ENCODE peak calls at places on chromosomes 3 and 15, in eight cellular contexts. X is heart left ventricle, U is HepG2, I is cardiac muscle cell, V is uterus, T is sigmoid colon, N is IMR-90, O is pancreas. Y is an unnamed sample. For H3K4me1, the result is how much of the 10 kb centered on the place peaks cover.

GRCh38 chr3:31312400-31312799 is 220.3 kb upstream of the STT3B start:
- DNase-seq in X (no peak), U (no peak), I (no peak), V (no peak), T (no peak), N (no peak), O (no peak), Y (no peak)

GRCh38 chr3:196499807-196500524 is 3.6 kb downstream of the RNF168 start:
- DNase-seq in X (no peak), U (no peak), I (no peak), V (no peak), T (no peak), N (no peak), O (no peak), Y (no peak)

GRCh38 chr3:146845361-146845760 is 240.2 kb upstream of the PLSCR5 start:
- DNase-seq in X (no peak), U (no peak), I (no peak), V (no peak), T (no peak), N (no peak), O (no peak), Y (no peak)

GRCh38 chr3:19149388-19149787 is 1.1 kb downstream of the KCNH8 start:
- DNase-seq in X (no peak), U (no peak), I (peak), V (no peak), T (no peak), N (no peak), O (no peak), Y (no peak)

GRCh38 chr15:39625451-39625850 is 44.6 kb downstream of the THBS1 start:
- DNase-seq in X (no peak), U (no peak), I (no peak), V (no peak), T (no peak), N (no peak), O (no peak), Y (no peak)

GRCh38 chr15:90660195-90660995 is 56.8 kb upstream of the BLM start:
- DNase-seq in X (peak), U (no peak), I (no peak), V (peak), T (peak), N (peak), O (no peak), Y (peak)

GRCh38 chr3:123028233-123028828 is 768 bp upstream of the SEMA5B start:
- DNase-seq in X (peak), U (peak), I (peak), V (peak), T (peak), N (peak), O (no peak), Y (no peak)

GRCh38 chr3:176274161-176274560 is 923.1 kb downstream of the TBL1XR1 start:
- DNase-seq in X (no peak), U (no peak), I (no peak), V (no peak), T (no peak), N (no peak), O (no peak), Y (no peak)

GRCh38 chr15:74786659-74787165 is 4.8 kb downstream of the CSK start:
- DNase-seq in X (peak), U (no peak), I (no peak), V (no peak), T (peak), N (no peak), O (no peak), Y (peak)

GRCh38 chr15:74789171-74789627 is 7.3 kb downstream of the CSK start:
- DNase-seq in X (no peak), U (no peak), I (no peak), V (no peak), T (peak), N (no peak), O (no peak), Y (peak)

GRCh38 chr15:74788716-74789151 is 6.9 kb downstream of the CSK start:
- DNase-seq in X (no peak), U (no peak), I (no peak), V (no peak), T (no peak), N (no peak), O (no peak), Y (peak)

GRCh38 chr15:74787251-74788041 is 5.6 kb downstream of the CSK start:
- DNase-seq in X (peak), U (no peak), I (peak), V (no peak), T (peak), N (peak), O (no peak), Y (peak)

DNA sequence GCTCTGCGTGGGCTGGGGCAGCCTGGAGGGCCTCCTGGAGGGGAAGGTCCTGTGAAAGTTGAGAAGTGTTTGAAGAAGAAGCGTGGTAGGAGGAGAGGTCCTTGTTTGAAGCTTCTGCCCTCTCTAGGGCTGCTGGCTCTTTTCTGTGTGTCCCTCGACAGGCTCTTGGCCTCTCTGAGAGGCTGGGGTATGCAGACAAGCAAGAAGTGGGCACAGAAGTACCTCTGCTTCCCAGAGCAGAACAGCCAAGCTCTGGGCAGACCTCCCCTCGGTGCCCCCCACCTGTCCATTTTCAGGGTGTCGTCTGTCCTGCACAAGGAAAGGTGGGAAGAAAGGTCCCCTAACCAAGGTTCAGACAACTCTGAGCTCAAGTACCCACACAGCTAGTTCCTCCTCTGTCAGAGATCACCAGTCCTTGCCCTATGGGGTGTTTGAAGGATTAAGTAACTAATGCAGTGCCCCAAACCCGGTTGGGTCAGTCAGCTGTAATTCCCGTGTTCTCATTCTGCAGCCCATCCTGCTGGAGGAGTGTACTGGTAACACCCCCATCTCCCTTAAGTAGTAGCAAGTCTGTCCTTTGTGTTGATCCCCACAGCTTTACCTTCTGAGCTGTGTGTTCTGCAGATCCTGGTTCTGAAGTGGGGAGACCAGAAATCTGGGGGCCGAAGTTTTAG is 6.3 kb downstream of the CSK start:
- DNase-seq in X (no peak), U (no peak), I (no peak), V (no peak), T (no peak), N (no peak), O (no peak), Y (no peak)
- TF ChIP-seq CTCF in X (no peak), U (no peak), I (no peak), V (no peak), T (no peak), N (no peak), O (no peak), Y (no peak)

GRCh38 chr15:75206803-75207617 is 5.3 kb downstream of the C15orf39 start:
- DNase-seq in X (no peak), U (no peak), I (no peak), V (no peak), T (no peak), N (no peak), O (no peak), Y (no peak)
- H3K4me1 ChIP-seq in X (half or more), U (under half), I (under half), V (under half), T (under half), N (under half), O (under half), Y (under half)

GRCh38 chr3:13072239-13073041 is 789 bp downstream of the IQSEC1 start:
- DNase-seq in X (peak), U (no peak), I (no peak), V (no peak), T (no peak), N (peak), O (no peak), Y (peak)
- H3K4me3 ChIP-seq in X (no peak), U (no peak), I (no peak), V (no peak), T (no peak), N (no peak), O (no peak), Y (no peak)

GRCh38 chr3:5149306-5149880 is 27.3 kb downstream of the ARL8B start:
- DNase-seq in X (no peak), U (no peak), I (no peak), V (no peak), T (no peak), N (no peak), O (no peak), Y (no peak)

GRCh38 chr3:5155241-5155640 is 32.3 kb upstream of the EDEM1 start:
- DNase-seq in X (no peak), U (no peak), I (no peak), V (no peak), T (no peak), N (no peak), O (no peak), Y (no peak)

GRCh38 chr3:5153074-5153473 is 31.0 kb downstream of the ARL8B start:
- DNase-seq in X (no peak), U (no peak), I (no peak), V (no peak), T (no peak), N (no peak), O (no peak), Y (no peak)

DNA sequence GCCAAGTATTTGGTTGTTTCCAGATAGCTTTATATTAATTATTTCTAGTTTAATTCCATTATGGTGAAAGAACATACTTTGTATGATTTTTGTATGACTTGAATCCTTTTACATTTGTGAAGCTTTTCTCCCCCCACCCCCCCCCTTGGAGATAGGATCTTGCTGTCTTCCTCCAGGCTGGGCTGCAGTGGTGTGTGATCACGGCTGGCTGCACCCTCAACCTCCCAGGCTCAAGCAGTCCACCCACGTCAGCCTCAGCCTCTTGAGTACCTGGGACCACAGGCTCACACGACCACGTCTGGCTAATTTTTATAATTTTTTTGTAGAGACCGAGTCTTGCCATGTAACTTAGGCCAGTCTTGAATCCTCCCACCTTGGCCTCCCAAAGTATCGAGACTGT is 29.5 kb downstream of the ARL8B start:
- DNase-seq in X (no peak), U (no peak), I (no peak), V (no peak), T (no peak), N (no peak), O (no peak), Y (no peak)
- TF ChIP-seq CTCF in X (no peak), U (no peak), I (no peak), V (no peak), T (no peak), N (no peak), O (no peak), Y (no peak)

GRCh38 chr3:155876037-155876436 is 5.6 kb downstream of the GMPS start:
- DNase-seq in X (no peak), U (no peak), I (no peak), V (no peak), T (no peak), N (no peak), O (no peak), Y (no peak)

GRCh38 chr3:155870945-155871745 is 695 bp downstream of the GMPS start:
- DNase-seq in X (peak), U (no peak), I (peak), V (peak), T (peak), N (no peak), O (peak), Y (peak)

GRCh38 chr3:155871746-155872158 is 1.3 kb downstream of the GMPS start:
- DNase-seq in X (no peak), U (no peak), I (no peak), V (no peak), T (no peak), N (peak), O (no peak), Y (no peak)

GRCh38 chr3:155870133-155870944 is at the start of gene GMPS:
- DNase-seq in X (peak), U (peak), I (peak), V (peak), T (peak), N (peak), O (peak), Y (peak)

DNA sequence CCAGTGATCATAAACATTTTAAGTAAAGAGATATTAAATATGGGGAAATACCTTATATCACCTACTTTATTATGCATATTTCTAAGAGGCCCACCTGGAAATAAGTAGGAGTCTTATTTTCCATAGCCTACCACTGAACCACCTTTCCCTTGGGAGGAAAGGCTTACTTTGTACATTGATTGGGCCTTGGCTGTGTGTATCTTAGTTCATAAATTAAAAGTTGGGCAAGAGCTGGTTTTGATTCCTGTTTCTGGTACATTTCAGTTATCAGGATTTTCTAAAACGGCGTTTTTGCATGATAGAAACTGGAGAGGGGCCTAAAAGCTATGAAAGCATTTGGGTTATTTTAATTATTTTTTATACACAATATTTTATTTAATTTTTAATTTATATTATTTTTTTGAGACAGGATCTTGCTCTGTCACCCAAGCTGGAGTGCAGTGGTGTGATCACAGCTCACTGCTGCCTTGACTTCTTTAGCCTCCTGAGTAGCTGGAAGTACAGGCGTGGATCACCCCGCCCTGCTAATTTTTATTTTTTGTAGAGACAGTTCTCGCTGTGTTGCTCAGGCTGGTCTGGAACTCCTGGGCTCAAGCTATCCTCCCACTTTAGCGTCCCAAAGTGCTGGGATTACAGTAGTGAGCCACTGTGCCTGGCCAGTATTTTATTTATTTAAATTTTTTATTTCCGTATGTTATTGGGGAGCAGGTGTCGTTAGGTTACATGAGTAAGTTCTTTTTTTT is 2.6 kb downstream of the GMPS start:
- DNase-seq in X (no peak), U (no peak), I (no peak), V (no peak), T (no peak), N (no peak), O (no peak), Y (no peak)
- H3K4me1 ChIP-seq in X (under half), U (half or more), I (under half), V (under half), T (under half), N (under half), O (under half), Y (under half)

GRCh38 chr15:92898988-92899909 is 875 bp upstream of the CHD2 start:
- DNase-seq in X (no peak), U (no peak), I (no peak), V (no peak), T (no peak), N (peak), O (no peak), Y (no peak)
- H3K4me3 ChIP-seq in X (no peak), U (no peak), I (peak), V (no peak), T (no peak), N (no peak), O (no peak), Y (no peak)

GRCh38 chr15:69979269-69979668 is 118.4 kb downstream of the TLE3 start:
- DNase-seq in X (no peak), U (peak), I (peak), V (no peak), T (no peak), N (peak), O (no peak), Y (peak)
- TF ChIP-seq CTCF in X (no peak), U (peak), I (no peak), V (no peak), T (no peak), N (no peak), O (no peak), Y (no peak)

DNA sequence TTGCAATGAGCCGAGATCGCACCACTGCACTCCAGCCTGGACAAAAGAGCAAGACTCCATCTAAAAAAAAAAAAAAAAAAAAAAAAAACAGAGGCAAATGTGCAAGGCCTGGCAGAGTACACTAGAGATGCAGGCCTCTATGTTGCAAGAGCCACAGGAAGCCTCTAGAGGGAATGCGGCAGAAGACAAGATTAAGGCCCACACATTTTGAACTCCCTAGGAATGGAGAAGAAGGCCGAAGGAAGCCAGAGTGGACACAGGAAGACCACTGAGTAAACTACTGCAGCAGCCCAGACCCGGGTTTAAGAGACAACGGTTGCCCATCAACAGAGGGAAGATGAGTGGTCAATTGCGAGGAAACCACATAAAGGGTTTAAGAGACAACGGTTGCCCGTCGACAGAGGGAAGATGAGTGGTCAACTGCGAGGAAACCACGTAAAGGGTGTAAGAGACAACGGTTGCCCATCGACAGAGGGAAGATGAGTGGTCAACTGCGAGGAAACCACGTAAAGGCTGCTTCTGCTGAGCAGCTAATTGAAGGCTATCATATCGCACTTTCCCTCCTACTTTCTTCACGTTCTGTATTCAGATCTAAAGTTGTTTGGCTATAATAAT is 14.6 kb downstream of the CHSY1 start:
- DNase-seq in X (no peak), U (no peak), I (no peak), V (no peak), T (no peak), N (no peak), O (no peak), Y (no peak)
- H3K4me1 ChIP-seq in X (under half), U (under half), I (under half), V (under half), T (under half), N (under half), O (under half), Y (under half)

GRCh38 chr3:117036259-117036799 is 326.8 kb downstream of the TUSC7 start:
- DNase-seq in X (peak), U (no peak), I (no peak), V (peak), T (peak), N (peak), O (no peak), Y (peak)
- H3K4me3 ChIP-seq in X (no peak), U (no peak), I (no peak), V (no peak), T (no peak), N (no peak), O (no peak), Y (no peak)

GRCh38 chr3:114155370-114155821 is 23.5 kb downstream of the DRD3 start:
- DNase-seq in X (peak), U (peak), I (peak), V (no peak), T (no peak), N (peak), O (no peak), Y (peak)
- TF ChIP-seq CTCF in X (no peak), U (peak), I (peak), V (no peak), T (no peak), N (peak), O (no peak), Y (no peak)